ENCODE peak calls at places on chromosomes 13 and 19, in seven cellular contexts. Y is cardiac muscle cell, K is left ventricle myocardium superior, Z is mucosa of descending colon, I is memory B cell, U is hypothalamus, Q is activated T-cell treated with anti-CD3 and anti-CD28 coated beads for 24 hours. W is an unnamed sample.
A peak's percentile ranks its signal among the peaks of the same experiment; 100 is the strongest.

GRCh38 chr19:47020992-47021496 is 1.4 kb downstream of the NPAS1 start:
- DNase-seq in Q (no peak), Z (no peak), I (no peak), U (no peak), K (no peak), Y (peak; percentile 33), W (no peak)

GRCh38 chr13:42110410-42111155 is 62.1 kb downstream of the DGKH start:
- DNase-seq in Y (peak; percentile 88), Z (no peak), K (no peak), Q (peak; percentile 36), I (peak; percentile 27), U (no peak), W (peak; percentile 43)

GRCh38 chr13:75480691-75481175 is 1.2 kb downstream of the TBC1D4 start:
- DNase-seq in U (peak; percentile 5), Y (peak; percentile 53), I (peak; percentile 23), Z (peak; percentile 83), K (peak; percentile 71), Q (no peak), W (peak; percentile 74)

GRCh38 chr13:79212064-79212619 is 193.9 kb downstream of the RBM26 start:
- DNase-seq in I (no peak), Y (no peak), Q (no peak), U (no peak), Z (no peak), K (no peak), W (no peak)

GRCh38 chr13:28533049-28533436 is 38.1 kb upstream of the FLT1 start:
- DNase-seq in U (no peak), I (no peak), Q (no peak), Y (peak; percentile 16), Z (no peak), K (no peak), W (no peak)

GRCh38 chr13:79736356-79736755 is 255.4 kb downstream of the NDFIP2 start:
- DNase-seq in Q (no peak), Z (no peak), U (no peak), K (no peak), Y (no peak), I (no peak), W (no peak)

GRCh38 chr19:46431824-46432223 is 3.1 kb upstream of the PNMA8C start:
- DNase-seq in Y (no peak), K (no peak), U (no peak), Z (no peak), Q (no peak), I (no peak), W (no peak)

GRCh38 chr19:13004273-13004672 is 9.0 kb downstream of the NFIX start:
- DNase-seq in Z (peak; percentile 74), U (no peak), Y (no peak), K (peak; percentile 20), I (no peak), Q (no peak), W (no peak)

GRCh38 chr13:105426454-105426853 is 1109.0 kb downstream of the EFNB2 start:
- DNase-seq in Z (no peak), I (no peak), Q (no peak), Y (no peak), K (no peak), U (no peak), W (no peak)

GRCh38 chr19:1459479-1459878 is 9.6 kb downstream of the APC2 start:
- DNase-seq in Z (no peak), Q (no peak), I (no peak), K (no peak), Y (no peak), U (no peak), W (no peak)

GRCh38 chr19:33133438-33134031 is 1.6 kb downstream of the WDR88 start:
- DNase-seq in U (no peak), Y (peak; percentile 42), I (no peak), K (no peak), Z (no peak), Q (no peak), W (no peak)